ENCODE peak calls at places on chromosomes 2 and 18, in four cellular contexts. S, F, T and V are unnamed samples.

GRCh38 chr2:234842753-234843152 is 109.1 kb upstream of the SH3BP4 start:
- DNase-seq in S (no peak), F (no peak), T (no peak), V (no peak)

GRCh38 chr2:27929916-27930486 is 39.5 kb downstream of the BABAM2 start:
- DNase-seq in S (peak; percentile 33), F (no peak), T (no peak), V (no peak)

GRCh38 chr2:10264506-10265327 is 38.0 kb upstream of the HPCAL1 start:
- DNase-seq in S (no peak), F (no peak), T (no peak), V (no peak)

GRCh38 chr2:29238497-29238896 is 123.3 kb downstream of the CLIP4 start:
- DNase-seq in S (no peak), F (peak; percentile 40), T (no peak), V (peak; percentile 45)

GRCh38 chr2:286774-287392 is 1.0 kb downstream of the ALKAL2 start:
- DNase-seq in S (no peak), F (no peak), T (no peak), V (peak; percentile 8)

GRCh38 chr2:205716126-205716525 is 33.8 kb downstream of the NRP2 start:
- DNase-seq in S (no peak), F (no peak), T (no peak), V (no peak)

GRCh38 chr18:69588301-69588700 is 187.6 kb downstream of the DOK6 start:
- DNase-seq in S (no peak), F (no peak), T (no peak), V (peak; percentile 16)

GRCh38 chr18:69469444-69469919 is 68.8 kb downstream of the DOK6 start:
- DNase-seq in S (no peak), F (peak; percentile 18), T (peak; percentile 11), V (no peak)

GRCh38 chr18:63879684-63880083 is 7.8 kb upstream of the SERPINB2 start:
- DNase-seq in S (peak; percentile 7), F (peak; percentile 19), T (no peak), V (peak; percentile 35)

GRCh38 chr2:71306762-71307161 is 24.8 kb upstream of the ZNF638 start:
- DNase-seq in S (peak; percentile 96), F (peak; percentile 91), T (no peak), V (peak; percentile 16)

GRCh38 chr2:201842131-201842530 is 35.8 kb downstream of the CDK15 start:
- DNase-seq in S (no peak), F (no peak), T (no peak), V (no peak)

GRCh38 chr2:27798948-27799645 is 27.6 kb downstream of the MRPL33 start:
- DNase-seq in S (peak; percentile 100), F (peak; percentile 100), T (peak; percentile 100), V (peak; percentile 100)

GRCh38 chr2:109098251-109098920 is 30.6 kb upstream of the SH3RF3 start:
- DNase-seq in S (peak; percentile 50), F (peak; percentile 19), T (no peak), V (peak; percentile 86)

GRCh38 chr2:167924556-167924955 is 322.8 kb downstream of the STK39 start:
- DNase-seq in S (no peak), F (no peak), T (no peak), V (no peak)

GRCh38 chr2:231133365-231134114 is 8.7 kb upstream of the HTR2B start:
- DNase-seq in S (no peak), F (peak; percentile 67), T (no peak), V (peak; percentile 77)

GRCh38 chr18:48037481-48038271 is 107.2 kb upstream of the SMAD2 start:
- DNase-seq in S (no peak), F (no peak), T (no peak), V (peak; percentile 23)

GRCh38 chr2:14288016-14288415 is 344.5 kb upstream of the LRATD1 start:
- DNase-seq in S (no peak), F (no peak), T (no peak), V (no peak)

GRCh38 chr2:128396500-128396891 is 77.8 kb upstream of the HS6ST1 start:
- DNase-seq in S (no peak), F (no peak), T (no peak), V (no peak)

GRCh38 chr2:46122318-46122970 is 174.8 kb upstream of the EPAS1 start:
- DNase-seq in S (no peak), F (peak; percentile 42), T (no peak), V (no peak)

GRCh38 chr2:231884438-231885140 is 41.6 kb downstream of the NPPC start:
- DNase-seq in S (no peak), F (no peak), T (no peak), V (no peak)

GRCh38 chr2:84741182-84741822 is 139.6 kb downstream of the TRABD2A start:
- DNase-seq in S (peak; percentile 8), F (peak; percentile 23), T (peak; percentile 19), V (peak; percentile 25)

GRCh38 chr18:41324020-41324791 is 630.8 kb upstream of the PIK3C3 start:
- DNase-seq in S (peak; percentile 52), F (no peak), T (no peak), V (no peak)

DNA sequence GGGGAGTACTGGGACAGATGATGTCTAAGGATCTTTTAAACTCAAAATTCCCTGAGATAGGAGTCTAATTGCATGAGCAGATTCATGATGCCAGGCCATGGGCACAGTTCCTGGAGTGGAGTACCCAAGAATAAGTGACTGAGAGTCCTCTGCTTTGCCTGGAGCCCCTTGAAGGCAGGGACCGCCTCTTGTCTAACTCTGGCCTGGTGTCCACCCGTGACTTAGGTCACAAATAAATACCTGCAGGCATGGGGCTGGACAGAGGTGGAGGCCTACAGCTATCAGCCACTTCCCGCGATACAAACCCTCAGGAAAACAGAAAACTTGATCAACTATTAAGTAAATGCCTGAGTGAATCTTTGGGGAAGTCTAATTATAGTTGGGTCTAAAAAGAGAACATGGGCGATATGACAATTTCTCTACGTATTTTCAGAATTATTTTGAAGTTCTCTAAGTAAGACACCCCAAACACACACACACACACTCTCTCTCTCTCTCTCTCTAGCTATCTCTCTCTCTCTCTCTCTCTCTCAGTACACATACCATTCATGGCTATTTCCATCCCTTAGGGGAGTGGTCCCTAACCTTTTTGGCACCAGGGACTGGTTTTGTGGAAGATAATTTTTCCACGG is 1.8 kb upstream of the WIPF1 start:
- DNase-seq in S (no peak), F (no peak), T (no peak), V (no peak)
- H3K4me3 ChIP-seq in S (no peak overlapping the region), F (no peak overlapping the region), T (no peak overlapping the region), V (no peak overlapping the region)

GRCh38 chr2:48442610-48443360 is 87.2 kb upstream of the STON1 start:
- DNase-seq in S (no peak), F (no peak), T (no peak), V (no peak)
- H3K4me3 ChIP-seq in S (no peak overlapping the region), F (no peak overlapping the region), T (no peak overlapping the region), V (no peak overlapping the region)

DNA sequence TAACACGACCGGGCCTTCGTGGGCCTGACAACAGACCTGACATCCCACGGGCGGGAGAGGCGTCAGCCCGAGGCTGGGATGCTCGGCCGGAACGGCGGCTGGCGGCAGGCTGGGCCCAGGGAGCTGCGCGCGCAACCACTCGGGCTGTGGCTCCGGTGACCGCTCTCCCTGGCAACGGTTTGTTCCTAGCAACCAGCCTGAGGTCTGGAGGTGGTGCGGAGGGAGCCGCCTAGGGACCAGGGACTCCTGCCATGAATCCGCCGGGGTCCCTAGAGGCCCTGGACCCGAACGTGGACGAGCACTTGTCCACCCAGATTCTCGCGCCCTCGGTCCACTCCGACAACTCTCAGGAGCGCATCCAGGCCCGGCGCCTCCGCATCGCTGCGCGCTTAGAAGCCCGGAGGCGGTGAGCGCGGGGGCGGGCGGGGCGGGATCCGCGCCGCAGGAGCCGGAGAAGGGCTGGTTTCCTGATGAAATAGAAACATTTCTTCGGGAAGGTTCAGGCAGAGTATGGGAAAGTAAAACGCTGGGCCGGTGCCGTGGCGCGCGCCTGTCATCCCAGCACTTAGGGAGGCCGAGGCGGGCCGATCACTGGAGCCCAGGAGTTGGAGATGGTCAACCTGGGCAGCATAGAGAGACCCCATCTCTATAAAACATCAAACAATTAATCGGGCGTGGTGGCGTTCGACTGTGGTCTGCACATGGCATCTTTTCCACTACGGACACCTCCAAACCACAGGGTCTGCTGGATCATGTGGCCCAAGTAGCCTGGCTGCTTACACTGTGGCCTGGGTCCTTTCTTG is at the start of gene DRC1:
- DNase-seq in S (peak; percentile 75), F (peak; percentile 73), T (peak; percentile 37), V (peak; percentile 76)
- H3K4me3 ChIP-seq in S (no peak within 1 kb of the TSS), F (peak within 1 kb of the TSS; percentile 56), T (peak within 1 kb of the TSS; percentile 39), V (peak within 1 kb of the TSS; percentile 52)

DNA sequence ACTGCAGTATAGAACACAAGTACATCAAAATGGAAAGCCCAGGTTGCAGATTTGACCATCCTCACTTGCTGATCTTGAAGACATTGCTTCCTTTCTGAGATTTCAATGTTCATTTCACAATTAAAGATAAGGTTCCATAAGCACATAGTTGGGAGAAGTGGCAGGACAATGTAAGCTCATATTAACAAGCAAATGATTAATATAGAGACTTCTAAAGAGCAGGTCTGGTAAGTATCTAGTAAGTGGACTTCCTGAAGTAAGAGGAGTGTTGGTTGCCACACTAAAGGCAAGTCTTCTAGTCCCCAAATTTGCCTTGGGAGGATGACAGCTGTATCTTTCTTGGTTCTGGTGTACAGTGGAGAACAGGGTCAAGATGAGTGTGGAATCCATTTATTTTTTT is 1.4 kb upstream of the PTPRM start:
- DNase-seq in S (no peak), F (no peak), T (no peak), V (no peak)
- H3K4me3 ChIP-seq in S (no peak overlapping the region), F (no peak overlapping the region), T (no peak overlapping the region), V (peak overlapping the region; percentile 65)